ENCODE peak calls at places on chromosomes 6 and 20, in four cellular contexts. G is foreskin keratinocyte; P is central memory CD4-positive, alpha-beta T cell; Y is nephron progenitor cell. E is an unnamed sample.

GRCh38 chr6:40715501-40716403 is 128.6 kb upstream of the LRFN2 start:
- DNase-seq in G (no peak), P (no peak), Y (no peak), E (no peak)

GRCh38 chr6:142845624-142846458 is 99.1 kb downstream of the HIVEP2 start:
- DNase-seq in G (no peak), P (peak), Y (peak), E (no peak)

GRCh38 chr6:44627091-44627878 is 239.8 kb downstream of the CDC5L start:
- DNase-seq in G (no peak), P (no peak), Y (peak), E (no peak)

GRCh38 chr20:45394221-45395113 is 13.6 kb upstream of the DBNDD2 start:
- DNase-seq in G (no peak), P (no peak), Y (no peak), E (no peak)

GRCh38 chr20:50574108-50574507 is 63.9 kb downstream of the PTPN1 start:
- DNase-seq in G (no peak), P (no peak), Y (no peak), E (no peak)

GRCh38 chr20:32461836-32462600 is 103.9 kb downstream of the ASXL1 start:
- DNase-seq in G (no peak), P (no peak), Y (no peak), E (no peak)

GRCh38 chr6:170042086-170042485 is 248.8 kb downstream of the DLL1 start:
- DNase-seq in G (no peak), P (no peak), Y (no peak), E (no peak)

GRCh38 chr20:8375898-8376297 is 243.8 kb downstream of the PLCB1 start:
- DNase-seq in G (no peak), P (no peak), Y (peak), E (no peak)

GRCh38 chr6:73231986-73232391 is 6.7 kb upstream of the KHDC1L start:
- DNase-seq in G (peak), P (no peak), Y (no peak), E (no peak)

GRCh38 chr6:154245542-154245941 is 111.1 kb downstream of the IPCEF1 start:
- DNase-seq in G (no peak), P (no peak), Y (no peak), E (no peak)

GRCh38 chr6:15689586-15690450 is 27.0 kb upstream of the DTNBP1 start:
- DNase-seq in G (no peak), P (no peak), Y (no peak), E (no peak)

GRCh38 chr20:40319056-40319455 is 370.0 kb downstream of the MAFB start:
- DNase-seq in G (no peak), P (no peak), Y (no peak), E (no peak)

GRCh38 chr20:3911956-3912355 is 22.8 kb downstream of the PANK2 start:
- DNase-seq in G (no peak), P (no peak), Y (no peak), E (no peak)

GRCh38 chr6:74137910-74138309 is 441.9 kb downstream of the CD109 start:
- DNase-seq in G (peak), P (no peak), Y (no peak), E (peak)

GRCh38 chr6:154494592-154494991 is 15.9 kb downstream of the CNKSR3 start:
- DNase-seq in G (no peak), P (no peak), Y (no peak), E (no peak)

GRCh38 chr6:128494440-128494839 is 26.0 kb downstream of the PTPRK start:
- DNase-seq in G (no peak), P (no peak), Y (no peak), E (no peak)

GRCh38 chr6:6886160-6886885 is 221.4 kb upstream of the RREB1 start:
- DNase-seq in G (no peak), P (no peak), Y (no peak), E (no peak)

GRCh38 chr6:163418273-163419029 is 3.9 kb downstream of the QKI start:
- DNase-seq in G (no peak), P (no peak), Y (no peak), E (no peak)

GRCh38 chr6:46221221-46221793 is 50.5 kb upstream of the ENPP5 start:
- DNase-seq in G (peak), P (no peak), Y (no peak), E (no peak)

GRCh38 chr20:53853451-53853713 is 217.0 kb downstream of the BCAS1 start:
- DNase-seq in G (no peak), P (no peak), Y (no peak), E (no peak)

GRCh38 chr20:2475850-2476741 is 5.5 kb upstream of the SNRPB start:
- DNase-seq in G (no peak), P (no peak), Y (no peak), E (no peak)